ENCODE peak calls at places on chromosome 3, in four cellular contexts. R is cardiac muscle cell, Q is uterus, F is A549. M is an unnamed sample.

GRCh38 chr3:150158974-150159625 is 188.4 kb upstream of the PFN2 start:
- DNase-seq in R (no peak), Q (no peak), F (no peak), M (no peak)

GRCh38 chr3:81816473-81817260 is 55.2 kb upstream of the GBE1 start:
- DNase-seq in R (no peak), Q (no peak), F (no peak), M (no peak)

GRCh38 chr3:188270423-188270972 is 116.5 kb downstream of the LPP start:
- DNase-seq in R (peak), Q (peak), F (peak), M (no peak)

GRCh38 chr3:196623350-196623749 is 16.1 kb upstream of the NRROS start:
- DNase-seq in R (no peak), Q (no peak), F (no peak), M (no peak)

GRCh38 chr3:63199606-63200005 is 78.5 kb upstream of the SYNPR start:
- DNase-seq in R (no peak), Q (no peak), F (no peak), M (no peak)

GRCh38 chr3:38002291-38002876 is 11.8 kb downstream of the VILL start:
- DNase-seq in R (no peak), Q (no peak), F (no peak), M (no peak)

GRCh38 chr3:150868282-150868681 is 37.0 kb downstream of the MINDY4B start:
- DNase-seq in R (no peak), Q (peak), F (peak), M (no peak)

GRCh38 chr3:172844428-172844827 is 93.9 kb downstream of the ECT2 start:
- DNase-seq in R (peak), Q (no peak), F (no peak), M (no peak)

GRCh38 chr3:123448503-123449091 is at the start of gene ADCY5:
- DNase-seq in R (peak), Q (no peak), F (peak), M (no peak)

GRCh38 chr3:193869221-193870201 is 266.4 kb upstream of the HES1 start:
- DNase-seq in R (no peak), Q (no peak), F (peak), M (no peak)

GRCh38 chr3:150825192-150825915 is 62.4 kb upstream of the SIAH2 start:
- DNase-seq in R (no peak), Q (no peak), F (no peak), M (no peak)

GRCh38 chr3:188574885-188575284 is 420.9 kb downstream of the LPP start:
- DNase-seq in R (no peak), Q (no peak), F (no peak), M (no peak)

GRCh38 chr3:87370007-87370406 is 93.6 kb upstream of the POU1F1 start:
- DNase-seq in R (no peak), Q (no peak), F (no peak), M (no peak)

GRCh38 chr3:166085164-166085830 is 248.1 kb upstream of the BCHE start:
- DNase-seq in R (no peak), Q (no peak), F (no peak), M (no peak)

DNA sequence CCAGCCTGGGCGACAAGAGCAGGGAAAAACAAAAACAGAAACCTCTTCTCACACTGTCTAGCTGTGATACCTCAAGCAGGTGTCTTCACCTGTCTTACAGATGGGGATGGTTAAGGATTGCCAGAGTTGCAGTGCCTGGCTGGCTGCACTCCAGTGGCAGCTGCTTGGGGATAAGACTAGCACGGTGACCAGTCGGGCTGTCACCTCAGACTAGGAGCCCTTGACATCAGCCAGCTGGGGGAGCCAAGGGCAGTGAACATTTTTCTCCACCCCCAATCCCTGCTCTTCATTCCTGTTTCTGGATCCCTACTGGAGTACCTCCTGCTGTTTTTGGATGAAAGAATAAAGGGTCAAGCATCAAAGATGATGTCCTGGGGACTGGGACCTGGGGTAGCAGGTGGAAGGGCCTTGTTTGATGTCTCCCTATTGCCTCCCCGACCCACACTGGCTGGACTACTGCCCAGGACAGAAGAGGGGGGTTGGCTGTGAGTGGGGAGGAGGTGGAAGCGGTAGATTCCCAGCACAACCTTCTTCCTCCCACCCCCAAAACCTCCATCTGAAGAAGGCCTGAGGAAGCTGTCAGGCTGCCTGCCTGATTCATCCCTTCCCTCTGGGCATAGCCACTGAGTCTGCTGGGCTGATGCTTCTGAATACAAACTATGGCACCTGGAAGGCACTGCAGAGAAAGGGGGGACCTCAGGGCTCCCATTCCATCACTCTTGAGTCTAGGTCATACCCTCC is 7.0 kb upstream of the CPNE9 start:
- DNase-seq in R (no peak), Q (no peak), F (no peak), M (no peak)
- H3K27ac ChIP-seq in R (no peak), Q (no peak), F (no peak), M (no peak)

GRCh38 chr3:126102011-126102410 is 18.1 kb upstream of the SLC41A3 start:
- DNase-seq in R (no peak), Q (no peak), F (no peak), M (no peak)

GRCh38 chr3:126102530-126102951 is 18.6 kb upstream of the SLC41A3 start:
- DNase-seq in R (no peak), Q (no peak), F (no peak), M (no peak)

GRCh38 chr3:126104742-126105605 is 21.1 kb upstream of the SLC41A3 start:
- DNase-seq in R (no peak), Q (no peak), F (no peak), M (no peak)

GRCh38 chr3:126104028-126104635 is 20.2 kb upstream of the SLC41A3 start:
- DNase-seq in R (no peak), Q (no peak), F (no peak), M (no peak)

DNA sequence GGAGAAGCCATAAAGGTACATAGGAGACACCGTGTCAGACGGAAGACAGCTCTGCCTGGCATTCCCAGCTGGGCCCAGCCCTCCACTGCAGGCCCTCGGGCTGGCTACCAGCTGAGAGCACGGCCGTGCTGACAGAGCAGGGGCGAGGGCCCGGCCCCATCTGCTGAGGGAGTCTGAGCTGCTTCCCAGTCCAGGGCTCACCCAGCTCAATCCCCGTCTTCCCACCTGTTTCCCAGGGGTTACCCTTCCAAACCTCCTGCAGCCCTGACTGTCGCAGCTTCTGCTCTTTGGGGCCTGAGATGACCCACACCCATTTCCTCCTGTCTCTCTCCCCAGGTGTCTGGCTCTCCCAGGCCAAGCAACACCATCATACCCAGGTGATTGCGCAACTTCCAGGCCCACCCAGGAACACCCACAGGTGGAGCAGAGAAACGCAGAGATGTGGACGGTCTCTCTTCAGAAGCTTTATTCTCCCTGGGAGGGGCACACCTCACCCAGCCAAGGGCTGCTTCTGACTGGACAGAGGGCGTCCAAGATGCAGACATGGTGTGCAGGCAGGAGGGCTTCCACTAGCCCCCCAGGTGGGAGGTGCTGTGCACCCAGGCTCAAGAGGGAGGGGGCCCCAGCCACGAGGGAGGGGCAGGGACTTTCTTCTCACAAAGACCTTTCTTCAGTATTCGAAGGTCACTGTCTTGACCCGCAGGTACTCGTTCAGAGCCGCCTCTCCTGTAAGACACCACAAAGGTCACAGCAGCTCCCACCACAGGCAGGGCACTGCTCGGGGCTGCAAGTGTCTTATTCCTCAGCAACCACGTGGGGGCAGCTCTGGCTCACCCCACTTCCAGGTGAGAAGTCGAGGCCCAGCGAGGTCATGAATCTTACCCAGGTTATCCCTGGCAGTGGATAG is 19.4 kb upstream of the SLC41A3 start:
- DNase-seq in R (no peak), Q (no peak), F (no peak), M (peak)
- H3K27ac ChIP-seq in R (no peak), Q (no peak), F (no peak), M (no peak)

GRCh38 chr3:144107923-144108322 is 136.3 kb downstream of the DIPK2A start:
- DNase-seq in R (no peak), Q (no peak), F (no peak), M (no peak)

GRCh38 chr3:144112437-144112836 is 140.8 kb downstream of the DIPK2A start:
- DNase-seq in R (no peak), Q (no peak), F (no peak), M (no peak)

GRCh38 chr3:144112036-144112435 is 140.4 kb downstream of the DIPK2A start:
- DNase-seq in R (no peak), Q (no peak), F (no peak), M (no peak)

GRCh38 chr3:144106970-144107369 is 135.3 kb downstream of the DIPK2A start:
- DNase-seq in R (no peak), Q (no peak), F (no peak), M (no peak)

DNA sequence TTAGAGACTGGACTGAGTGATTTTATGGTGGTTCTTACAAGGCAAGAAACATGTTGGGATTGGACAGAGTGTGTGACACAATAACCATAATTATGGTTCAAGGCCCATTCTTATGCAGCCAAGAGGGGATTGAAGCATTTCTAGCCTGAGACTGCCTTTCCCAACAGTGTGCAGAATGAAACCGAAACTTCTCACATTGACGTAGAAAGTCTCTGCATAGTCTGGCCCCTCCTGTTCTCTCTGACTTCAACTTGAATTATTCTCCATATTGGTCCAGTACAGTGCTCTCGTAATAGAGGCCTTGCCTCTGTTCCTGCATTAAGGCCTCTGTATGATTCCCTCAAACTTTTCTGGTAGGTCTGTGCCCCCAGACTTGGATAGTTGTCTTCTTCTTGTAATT is 138.3 kb downstream of the DIPK2A start:
- DNase-seq in R (no peak), Q (no peak), F (no peak), M (no peak)
- H3K27ac ChIP-seq in R (no peak), Q (no peak), F (no peak), M (no peak)

DNA sequence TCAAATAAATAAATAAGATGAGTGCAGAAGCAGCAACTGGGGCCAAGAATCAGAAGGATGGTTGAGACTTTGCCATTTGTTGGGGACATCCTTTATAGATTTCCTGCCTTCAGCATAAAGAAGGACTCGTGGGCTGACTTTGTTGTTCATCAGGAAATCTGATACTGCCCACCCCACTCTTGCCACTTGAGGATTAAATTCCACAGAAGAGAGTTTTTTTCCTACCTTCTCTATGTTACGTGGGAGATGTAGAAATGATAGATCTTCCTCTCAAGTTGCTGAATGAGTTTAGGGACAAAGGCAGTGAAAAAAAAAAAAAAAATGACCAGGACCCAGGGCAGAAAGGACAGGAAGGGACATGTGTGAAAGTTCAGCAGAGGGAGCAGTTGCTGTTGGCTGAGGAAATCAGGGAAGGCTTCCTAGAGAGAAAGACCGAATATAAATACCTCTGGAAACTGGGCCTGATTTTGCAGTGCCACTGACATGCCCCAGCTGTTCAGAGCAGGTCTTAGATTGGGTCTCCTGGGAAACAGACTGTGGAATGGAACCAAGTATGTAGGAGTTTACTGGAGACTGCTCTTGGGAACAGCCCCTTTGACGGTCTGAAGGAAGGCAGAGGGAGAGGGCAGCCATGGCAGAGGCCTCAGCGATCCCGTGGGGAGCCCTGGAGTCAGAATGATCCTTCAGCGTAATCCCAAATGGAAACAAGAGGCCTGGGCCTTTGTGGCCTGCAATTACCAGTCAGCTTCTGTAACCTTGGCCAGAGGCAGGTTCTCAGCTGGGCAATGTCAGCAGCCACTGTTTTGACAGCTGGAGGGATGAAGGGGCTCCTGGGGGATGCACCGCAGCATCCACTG is 50.9 kb downstream of the C3orf20 start:
- DNase-seq in R (peak), Q (peak), F (no peak), M (no peak)
- H3K27ac ChIP-seq in R (peak), Q (peak), F (no peak), M (no peak)

GRCh38 chr3:159882784-159883779 is 105.6 kb upstream of the IL12A start:
- DNase-seq in R (peak), Q (no peak), F (no peak), M (no peak)
- H3K27ac ChIP-seq in R (peak), Q (peak), F (peak), M (no peak)

GRCh38 chr3:99548674-99549073 is 89.7 kb upstream of the COL8A1 start:
- DNase-seq in R (no peak), Q (no peak), F (no peak), M (no peak)

GRCh38 chr3:99542771-99543518 is 95.4 kb upstream of the COL8A1 start:
- DNase-seq in R (no peak), Q (no peak), F (no peak), M (no peak)

GRCh38 chr3:99544819-99545281 is 93.5 kb upstream of the COL8A1 start:
- DNase-seq in R (no peak), Q (peak), F (no peak), M (no peak)

GRCh38 chr3:99545941-99546580 is 92.3 kb upstream of the COL8A1 start:
- DNase-seq in R (no peak), Q (no peak), F (no peak), M (no peak)

DNA sequence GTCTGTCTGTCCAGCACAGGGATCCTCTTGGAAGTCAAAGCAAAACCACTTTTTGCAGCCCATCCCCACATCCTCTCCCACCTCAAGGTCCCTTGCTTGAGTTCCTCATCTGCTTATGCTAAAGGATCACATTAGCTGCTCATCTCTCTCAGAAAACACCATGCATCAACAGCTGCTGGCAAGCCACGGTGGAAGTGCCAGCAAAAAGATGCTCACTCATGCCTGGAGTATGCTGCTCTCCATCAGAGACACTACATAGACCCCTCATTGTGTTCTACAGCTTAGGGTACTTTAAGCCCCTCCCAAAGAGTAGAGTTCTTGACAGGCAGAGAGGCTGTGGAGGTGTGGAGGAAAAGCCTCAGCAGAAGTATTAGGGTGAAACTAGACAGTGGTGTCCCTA is 94.6 kb upstream of the COL8A1 start:
- DNase-seq in R (no peak), Q (no peak), F (no peak), M (no peak)
- H3K27ac ChIP-seq in R (no peak), Q (no peak), F (no peak), M (no peak)

GRCh38 chr3:70090322-70090913 is 90.9 kb downstream of the SAMMSON start:
- DNase-seq in R (peak), Q (no peak), F (peak), M (no peak)

GRCh38 chr3:70085613-70086012 is 86.1 kb downstream of the SAMMSON start:
- DNase-seq in R (no peak), Q (no peak), F (no peak), M (no peak)

GRCh38 chr3:70086336-70086735 is 86.8 kb downstream of the SAMMSON start:
- DNase-seq in R (no peak), Q (no peak), F (no peak), M (no peak)
- H3K27ac ChIP-seq in R (no peak), Q (no peak), F (no peak), M (no peak)

M was measured in iPS DF 6.9.